ENCODE peak calls at places on chromosomes 7 and 10, in four cellular contexts. S is CD4-positive, CD25-positive, alpha-beta regulatory T cell; M is tibial nerve; O is aorta. A is an unnamed sample. For H3K4me1, the result is how much of the 10 kb centered on the place peaks cover.

GRCh38 chr10:50972591-50972990 is 87.2 kb upstream of the A1CF start:
- DNase-seq in S (no peak), O (no peak), M (no peak), A (no peak)

GRCh38 chr7:134553976-134554375 is 5.1 kb downstream of the AKR1B15 start:
- DNase-seq in O (no peak), S (no peak), M (no peak), A (no peak)

GRCh38 chr7:45163692-45164052 is 6.1 kb downstream of the RAMP3 start:
- DNase-seq in S (no peak), M (no peak), O (peak), A (no peak)

GRCh38 chr7:131819891-131820290 is 263.5 kb upstream of the PODXL start:
- DNase-seq in S (no peak), O (no peak), M (no peak), A (no peak)

GRCh38 chr10:87842220-87842641 is 21.1 kb downstream of the KLLN start:
- DNase-seq in M (no peak), S (no peak), O (no peak), A (no peak)

GRCh38 chr10:119417852-119418251 is 124.7 kb downstream of the RGS10 start:
- DNase-seq in M (no peak), O (no peak), S (no peak), A (no peak)

GRCh38 chr7:2621061-2621828 is 10.5 kb upstream of the TTYH3 start:
- DNase-seq in O (no peak), S (no peak), M (no peak), A (no peak)

GRCh38 chr10:119319920-119320258 is 112.5 kb downstream of the GRK5 start:
- DNase-seq in M (no peak), O (no peak), S (no peak), A (no peak)

GRCh38 chr7:135335628-135336139 is 102.0 kb downstream of the STRA8 start:
- DNase-seq in M (peak), O (peak), S (peak), A (peak)

GRCh38 chr10:71598673-71599072 is 120.9 kb downstream of the C10orf105 start:
- DNase-seq in O (peak), M (peak), S (no peak), A (no peak)

GRCh38 chr7:116434820-116435341 is 64.7 kb upstream of the CAV2 start:
- DNase-seq in M (no peak), S (no peak), O (no peak), A (no peak)

GRCh38 chr7:108845960-108846359 is 276.3 kb downstream of the DNAJB9 start:
- DNase-seq in M (no peak), O (no peak), S (no peak), A (no peak)

GRCh38 chr10:90937645-90938258 is 16.9 kb upstream of the ANKRD1 start:
- DNase-seq in O (no peak), S (no peak), M (no peak), A (no peak)

GRCh38 chr7:46524350-46524749 is 603.3 kb upstream of the IGFBP3 start:
- DNase-seq in M (no peak), O (no peak), S (no peak), A (no peak)

GRCh38 chr10:45513586-45513985 is 139.6 kb downstream of the ALOX5 start:
- DNase-seq in S (no peak), M (no peak), O (no peak), A (no peak)

GRCh38 chr7:156675721-156676120 is 35.1 kb downstream of the RNF32 start:
- DNase-seq in S (no peak), M (no peak), O (no peak), A (no peak)

GRCh38 chr10:124562425-124563060 is 100.9 kb downstream of the LHPP start:
- DNase-seq in S (no peak), M (no peak), O (no peak), A (no peak)

GRCh38 chr7:135713836-135714470 is 14.0 kb downstream of the SLC13A4 start:
- DNase-seq in O (peak), M (no peak), S (no peak), A (no peak)

GRCh38 chr10:50885097-50885859 is at the start of gene A1CF:
- DNase-seq in S (no peak), O (no peak), M (no peak), A (no peak)

GRCh38 chr7:36346260-36346831 is 43.3 kb upstream of the ANLN start:
- DNase-seq in M (no peak), O (no peak), S (no peak), A (no peak)

GRCh38 chr10:102791754-102792153 is 45.5 kb downstream of the CYP17A1 start:
- DNase-seq in O (no peak), S (no peak), M (no peak), A (no peak)
- H3K4me1 ChIP-seq in O (under half), S (under half), M (half or more), A (under half)

DNA sequence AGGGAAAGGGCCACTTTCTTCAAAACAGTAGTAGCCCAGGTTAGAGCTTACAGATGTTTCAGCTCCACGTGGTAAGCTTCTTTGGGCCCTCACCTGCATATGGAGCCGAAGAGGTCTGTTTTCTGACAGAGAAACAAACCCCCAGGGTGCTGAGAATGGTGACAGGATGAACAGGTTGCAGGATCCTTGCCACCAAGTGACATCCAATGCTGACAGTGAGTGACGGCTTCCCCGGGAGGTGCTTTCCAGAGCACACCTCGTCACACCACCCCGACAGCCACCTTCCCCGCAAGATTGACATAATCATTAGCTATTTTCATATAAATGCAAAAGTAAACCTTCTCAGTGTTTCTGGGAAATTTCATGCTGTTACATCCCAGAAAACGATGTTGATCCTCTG is 109.3 kb upstream of the BTBD16 start:
- DNase-seq in M (no peak), O (no peak), S (no peak), A (no peak)
- H3K4me3 ChIP-seq in M (no peak), O (no peak), S (no peak), A (no peak)

GRCh38 chr10:26807532-26807931 is 53.2 kb downstream of the ABI1 start:
- DNase-seq in M (no peak), S (no peak), O (no peak), A (no peak)

GRCh38 chr10:26804418-26805393 is 56.1 kb downstream of the ABI1 start:
- DNase-seq in M (no peak), O (no peak), S (no peak), A (no peak)

GRCh38 chr10:26803849-26804248 is 56.9 kb downstream of the ABI1 start:
- DNase-seq in M (no peak), O (no peak), S (no peak), A (no peak)

GRCh38 chr10:26805567-26806245 is 55.1 kb downstream of the ABI1 start:
- DNase-seq in O (no peak), M (no peak), S (no peak), A (no peak)

GRCh38 chr10:26806557-26806956 is 54.2 kb downstream of the ABI1 start:
- DNase-seq in M (no peak), S (no peak), O (no peak), A (no peak)
- H3K4me1 ChIP-seq in M (under half), S (under half), O (under half), A (under half)

GRCh38 chr10:129956902-129957673 is 7.0 kb downstream of the EBF3 start:
- DNase-seq in O (no peak), M (no peak), S (no peak), A (no peak)

GRCh38 chr10:129954916-129955315 is 9.2 kb downstream of the EBF3 start:
- DNase-seq in M (no peak), O (no peak), S (no peak), A (no peak)

GRCh38 chr10:129953541-129954031 is 10.5 kb downstream of the EBF3 start:
- DNase-seq in M (no peak), S (no peak), O (no peak), A (no peak)

GRCh38 chr10:129956285-129956649 is 7.8 kb downstream of the EBF3 start:
- DNase-seq in M (no peak), O (no peak), S (no peak), A (no peak)

DNA sequence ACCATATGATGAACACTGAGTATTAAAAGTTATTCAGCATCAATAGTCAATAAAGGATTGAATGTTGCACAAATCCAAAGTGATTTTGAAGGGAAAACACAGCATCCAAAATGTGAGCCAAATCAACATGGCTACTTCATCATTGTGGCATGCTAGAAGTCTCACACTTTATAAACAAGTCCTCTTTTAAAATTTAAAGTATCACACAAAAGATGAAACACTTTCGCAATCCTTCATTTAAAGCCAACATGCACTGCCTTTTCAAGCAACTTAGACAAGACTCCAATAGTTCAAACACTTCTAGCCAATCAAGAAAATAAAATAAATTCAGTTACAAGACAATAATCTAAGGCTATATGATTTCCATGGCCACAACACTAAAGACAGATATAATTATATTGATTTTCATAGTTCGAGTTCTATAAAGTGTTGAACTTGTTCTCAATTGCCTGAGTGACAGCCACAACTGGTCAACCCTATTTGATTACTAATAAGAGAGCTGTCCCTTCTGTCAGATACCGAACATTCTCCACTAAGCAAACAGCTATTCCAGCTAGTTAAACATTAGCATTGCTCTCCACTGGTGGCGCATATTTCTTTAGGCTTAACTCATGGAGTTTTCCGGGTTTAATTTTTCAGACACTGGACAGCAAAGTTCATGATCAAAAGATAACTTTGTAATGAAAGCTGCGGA is 8.3 kb downstream of the EBF3 start:
- DNase-seq in M (no peak), S (no peak), O (no peak), A (no peak)
- H3K4me3 ChIP-seq in M (peak), S (no peak), O (no peak), A (no peak)

A was measured in CD8-positive, alpha-beta T cell.